ENCODE peak calls at places on chromosomes 6 and 20, in eight cellular contexts. R is Peyer's patch; V is NCI-H187 treated with DMSO at 0.1 percent for 48 hours; Y is AML-193; L is naive thymus-derived CD4-positive, alpha-beta T cell; X is stimulated activated naive B cell treated with anti-CD40 and anti-IgM and Interleukin-4, amounts not matched to agents 10 μg/mL and 1 μg/mL and 100 μg/mL, for 72 hours; W is stomach; C is stimulated activated CD8-positive, alpha-beta memory T cell treated with anti-CD3 and anti-CD28 coated beads, Interleukin-12 subunit alpha, Interleukin-12 subunit beta, amount 100 ng/mL, for 4 hours. U is an unnamed sample.

GRCh38 chr6:111668410-111668809 is 62.7 kb upstream of the TRAF3IP2 start:
- DNase-seq in V (no peak), Y (no peak), R (no peak), L (no peak), C (no peak), W (no peak), X (no peak), U (no peak)

GRCh38 chr20:45993197-45993951 is 15.3 kb upstream of the MMP9 start:
- DNase-seq in V (no peak), Y (peak; percentile 91), X (no peak), L (no peak), R (peak; percentile 50), W (peak; percentile 52), C (no peak), U (peak; percentile 88)

GRCh38 chr6:26249959-26250805 is 114.8 kb upstream of the BTN3A2 start:
- DNase-seq in V (peak; percentile 74), L (peak; percentile 84), W (peak; percentile 59), Y (no peak), X (peak; percentile 73), C (peak; percentile 38), R (peak; percentile 89), U (peak; percentile 53)

GRCh38 chr6:130513770-130514169 is 148.0 kb downstream of the TMEM200A start:
- DNase-seq in V (no peak), C (no peak), R (no peak), Y (no peak), W (no peak), X (peak; percentile 66), L (peak; percentile 65), U (no peak)

GRCh38 chr6:41040911-41041536 is 1.2 kb upstream of the TSPO2 start:
- DNase-seq in C (no peak), V (no peak), R (no peak), Y (no peak), L (no peak), W (no peak), X (no peak), U (no peak)

GRCh38 chr6:153538491-153538890 is 407.4 kb upstream of the RGS17 start:
- DNase-seq in C (no peak), W (no peak), L (no peak), R (no peak), V (no peak), X (no peak), Y (no peak), U (no peak)

GRCh38 chr20:62822788-62823651 is 6.2 kb downstream of the COL9A3 start:
- DNase-seq in V (no peak), W (peak; percentile 74), Y (peak; percentile 43), L (no peak), C (no peak), X (no peak), R (peak; percentile 83), U (no peak)

GRCh38 chr6:1497593-1498105 is 108.3 kb downstream of the FOXF2 start:
- DNase-seq in R (no peak), L (no peak), X (no peak), V (no peak), W (no peak), Y (no peak), C (no peak), U (no peak)

GRCh38 chr6:113622254-113622653 is 234.9 kb upstream of the MARCKS start:
- DNase-seq in W (no peak), R (no peak), Y (no peak), X (no peak), V (no peak), L (no peak), C (no peak), U (no peak)

GRCh38 chr20:24766826-24767622 is 182.0 kb upstream of the CST7 start:
- DNase-seq in Y (no peak), R (no peak), L (no peak), W (peak; percentile 17), V (no peak), X (no peak), C (no peak), U (peak; percentile 31)